ENCODE peak calls at places on chromosomes 3 and 15, in six cellular contexts. H is NB4; D is Panc1; Q is bronchial epithelial cell; M is H1; B is CD4-positive, alpha-beta T cell. W is an unnamed sample.

GRCh38 chr15:63596666-63597032 is 538 bp upstream of the FBXL22 start:
- DNase-seq in D (no peak), M (no peak), H (no peak), B (no peak), Q (no peak), W (no peak)

GRCh38 chr3:58167431-58168351 is 43.1 kb downstream of the DNASE1L3 start:
- DNase-seq in H (peak), M (no peak), Q (peak), B (peak), D (no peak), W (peak)

GRCh38 chr15:39213385-39213840 is 367.5 kb upstream of the THBS1 start:
- DNase-seq in Q (peak), H (peak), B (no peak), M (peak), D (no peak), W (no peak)

GRCh38 chr3:72159487-72159886 is 374.5 kb upstream of the PROK2 start:
- DNase-seq in B (no peak), H (no peak), D (no peak), Q (no peak), M (no peak), W (no peak)

GRCh38 chr3:172542999-172543398 is 19.8 kb upstream of the TNFSF10 start:
- DNase-seq in D (no peak), B (no peak), M (no peak), H (no peak), Q (no peak), W (no peak)

GRCh38 chr3:138327831-138328230 is 1.8 kb downstream of the NME9 start:
- DNase-seq in D (no peak), Q (peak), H (no peak), B (no peak), M (no peak), W (no peak)

GRCh38 chr3:43097681-43098080 is 8.2 kb downstream of the POMGNT2 start:
- DNase-seq in H (no peak), D (no peak), B (no peak), Q (no peak), M (no peak), W (no peak)

GRCh38 chr3:71723452-71724170 is 1.6 kb downstream of the EIF4E3 start:
- DNase-seq in Q (no peak), D (no peak), H (no peak), B (peak), M (no peak), W (no peak)

GRCh38 chr3:123613543-123613942 is 28.7 kb upstream of the HACD2 start:
- DNase-seq in H (no peak), M (no peak), Q (no peak), D (no peak), B (no peak), W (no peak)

GRCh38 chr3:113914646-113915045 is 33.2 kb upstream of the ZDHHC23 start:
- DNase-seq in Q (peak), H (no peak), M (no peak), D (no peak), B (no peak), W (no peak)

GRCh38 chr3:15941958-15942357 is 144.2 kb upstream of the ANKRD28 start:
- DNase-seq in D (no peak), B (no peak), Q (no peak), M (no peak), H (no peak), W (no peak)

GRCh38 chr3:109339186-109339585 is 1.8 kb upstream of the DPPA4 start:
- DNase-seq in D (no peak), H (no peak), B (no peak), M (no peak), Q (no peak), W (no peak)

GRCh38 chr3:124817079-124817478 is 70.1 kb downstream of the ITGB5 start:
- DNase-seq in H (no peak), D (no peak), M (no peak), Q (no peak), B (no peak), W (no peak)

GRCh38 chr3:177835008-177835407 is 637.7 kb upstream of the TBL1XR1 start:
- DNase-seq in Q (peak), B (no peak), D (no peak), H (peak), M (no peak), W (no peak)

GRCh38 chr15:72139667-72140066 is 21.5 kb downstream of the SENP8 start:
- DNase-seq in D (no peak), M (no peak), B (no peak), H (no peak), Q (no peak), W (no peak)

GRCh38 chr15:63601026-63601726 is 4.0 kb downstream of the FBXL22 start:
- DNase-seq in D (no peak), M (no peak), Q (no peak), B (peak), H (peak), W (peak)

GRCh38 chr3:62677926-62678325 is 197.3 kb downstream of the CADPS start:
- DNase-seq in Q (no peak), M (no peak), H (no peak), B (no peak), D (no peak), W (no peak)

GRCh38 chr15:83732196-83732595 is 78.3 kb downstream of the ADAMTSL3 start:
- DNase-seq in B (no peak), M (no peak), H (no peak), D (no peak), Q (no peak), W (no peak)
- TF ChIP-seq CTCF in B (no peak), M (no peak), H (no peak), D (no peak), Q (no peak), W (no peak)

GRCh38 chr3:197680955-197681521 is 55.7 kb downstream of the RUBCN start:
- DNase-seq in H (no peak), B (no peak), Q (no peak), M (no peak), D (no peak), W (no peak)
- TF ChIP-seq CTCF in H (no peak), B (no peak), Q (no peak), M (no peak), D (no peak), W (no peak)

GRCh38 chr15:86183765-86184491 is 104.3 kb downstream of the AGBL1 start:
- DNase-seq in Q (peak), B (no peak), M (no peak), H (no peak), D (no peak), W (no peak)

DNA sequence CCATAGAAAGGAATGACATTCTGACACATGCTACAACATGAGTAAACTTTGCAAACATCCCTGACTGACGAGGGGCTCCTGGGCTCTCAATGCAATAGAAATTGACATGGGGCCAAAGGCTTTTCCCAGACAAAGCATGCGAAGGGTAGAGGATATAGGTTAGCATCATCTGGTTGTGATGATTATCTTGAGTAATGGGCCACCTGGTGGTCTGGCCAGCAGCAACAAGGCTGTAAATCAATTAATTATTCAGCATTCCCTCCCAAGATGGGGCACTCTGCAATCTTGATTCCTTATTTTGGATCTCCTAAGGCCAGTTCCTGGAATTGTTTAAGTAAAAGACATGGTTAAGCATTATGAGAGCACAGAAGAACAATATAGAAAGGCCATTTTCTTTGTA is 99.2 kb downstream of the AGBL1 start:
- DNase-seq in B (no peak), H (no peak), D (no peak), M (no peak), Q (no peak), W (peak)
- TF ChIP-seq CTCF in B (no peak), H (no peak), D (peak), M (peak), Q (no peak), W (peak)

DNA sequence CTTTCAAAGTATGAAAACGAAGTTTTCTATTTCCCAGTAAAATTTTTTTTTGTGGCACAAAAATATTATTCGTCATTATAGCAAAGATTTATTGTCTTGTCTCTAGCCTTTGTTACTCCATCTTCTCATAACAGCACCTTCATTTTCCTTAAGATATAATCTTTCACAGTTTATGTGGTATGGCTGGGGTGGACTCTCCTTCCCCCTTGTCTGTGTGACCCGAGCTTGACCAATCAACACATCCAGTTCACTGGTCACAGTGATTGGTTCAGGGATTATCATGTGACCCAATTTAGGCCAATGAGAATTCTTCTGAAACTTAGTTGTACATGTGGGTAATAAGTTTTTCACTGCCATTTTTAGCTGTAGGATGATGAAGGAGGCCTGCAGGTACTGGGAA is 71.2 kb upstream of the DCBLD2 start:
- DNase-seq in D (no peak), Q (no peak), M (no peak), H (no peak), B (no peak), W (no peak)
- TF ChIP-seq CTCF in D (no peak), Q (no peak), M (no peak), H (no peak), B (no peak), W (no peak)

W was measured in endothelial cell.